ENCODE peak calls at places on chromosome 15, in seven cellular contexts. One of them, this sample, is unnamed.

GRCh38 chr15:74773731-74774252 is 8.1 kb upstream of the CSK start:
- DNase-seq in astrocyte: no peak
- DNase-seq in midbrain: peak
- DNase-seq in glutamatergic neuron: no peak
- DNase-seq in Jurkat, Clone E6-1: no peak
- DNase-seq in small intestine: peak
- DNase-seq in CD8-positive, alpha-beta T cell: no peak
- DNase-seq in this sample: no peak

GRCh38 chr15:77633134-77633912 is 611 bp upstream of the LINGO1 start:
- DNase-seq in small intestine: peak
- DNase-seq in Jurkat, Clone E6-1: no peak
- DNase-seq in glutamatergic neuron: peak
- DNase-seq in midbrain: peak
- DNase-seq in CD8-positive, alpha-beta T cell: peak
- DNase-seq in astrocyte: peak
- DNase-seq in this sample: peak

GRCh38 chr15:78205856-78206255 is 28.5 kb downstream of the ACSBG1 start:
- DNase-seq in CD8-positive, alpha-beta T cell: no peak
- DNase-seq in small intestine: no peak
- DNase-seq in astrocyte: no peak
- DNase-seq in Jurkat, Clone E6-1: no peak
- DNase-seq in midbrain: no peak
- DNase-seq in glutamatergic neuron: no peak
- DNase-seq in this sample: no peak

GRCh38 chr15:66570842-66571241 is 5.0 kb upstream of the LCTL start:
- DNase-seq in astrocyte: no peak
- DNase-seq in Jurkat, Clone E6-1: no peak
- DNase-seq in small intestine: no peak
- DNase-seq in CD8-positive, alpha-beta T cell: no peak
- DNase-seq in midbrain: no peak
- DNase-seq in glutamatergic neuron: no peak
- DNase-seq in this sample: no peak

GRCh38 chr15:69820819-69821218 is 276.9 kb downstream of the TLE3 start:
- DNase-seq in CD8-positive, alpha-beta T cell: no peak
- DNase-seq in Jurkat, Clone E6-1: no peak
- DNase-seq in astrocyte: peak
- DNase-seq in glutamatergic neuron: no peak
- DNase-seq in small intestine: no peak
- DNase-seq in midbrain: no peak
- DNase-seq in this sample: no peak

GRCh38 chr15:85550283-85550682 is 169.9 kb downstream of the AKAP13 start:
- DNase-seq in astrocyte: no peak
- DNase-seq in Jurkat, Clone E6-1: no peak
- DNase-seq in midbrain: no peak
- DNase-seq in CD8-positive, alpha-beta T cell: no peak
- DNase-seq in small intestine: no peak
- DNase-seq in glutamatergic neuron: no peak
- DNase-seq in this sample: no peak

GRCh38 chr15:40873625-40874561 is at the start of gene RHOV:
- DNase-seq in CD8-positive, alpha-beta T cell: peak
- DNase-seq in small intestine: peak
- DNase-seq in Jurkat, Clone E6-1: peak
- DNase-seq in glutamatergic neuron: peak
- DNase-seq in midbrain: no peak
- DNase-seq in astrocyte: peak
- DNase-seq in this sample: no peak

GRCh38 chr15:31269961-31270575 is 56.6 kb upstream of the KLF13 start:
- DNase-seq in small intestine: no peak
- DNase-seq in glutamatergic neuron: no peak
- DNase-seq in Jurkat, Clone E6-1: no peak
- DNase-seq in midbrain: no peak
- DNase-seq in astrocyte: no peak
- DNase-seq in CD8-positive, alpha-beta T cell: peak
- DNase-seq in this sample: no peak

GRCh38 chr15:84598250-84598649 is 2.6 kb upstream of the ZSCAN2 start:
- DNase-seq in glutamatergic neuron: no peak
- DNase-seq in Jurkat, Clone E6-1: peak
- DNase-seq in CD8-positive, alpha-beta T cell: peak
- DNase-seq in astrocyte: no peak
- DNase-seq in midbrain: no peak
- DNase-seq in small intestine: peak
- DNase-seq in this sample: peak

GRCh38 chr15:70566047-70566835 is 197.1 kb downstream of the UACA start:
- DNase-seq in CD8-positive, alpha-beta T cell: no peak
- DNase-seq in midbrain: no peak
- DNase-seq in Jurkat, Clone E6-1: no peak
- DNase-seq in astrocyte: no peak
- DNase-seq in small intestine: no peak
- DNase-seq in glutamatergic neuron: no peak
- DNase-seq in this sample: no peak

GRCh38 chr15:78671626-78672211 is 30.7 kb upstream of the CHRNB4 start:
- DNase-seq in astrocyte: no peak
- DNase-seq in CD8-positive, alpha-beta T cell: no peak
- DNase-seq in midbrain: no peak
- DNase-seq in small intestine: no peak
- DNase-seq in glutamatergic neuron: peak
- DNase-seq in Jurkat, Clone E6-1: no peak
- DNase-seq in this sample: no peak

GRCh38 chr15:34318277-34319079 is 19.1 kb downstream of the SLC12A6 start:
- DNase-seq in midbrain: peak
- DNase-seq in CD8-positive, alpha-beta T cell: peak
- DNase-seq in Jurkat, Clone E6-1: no peak
- DNase-seq in glutamatergic neuron: peak
- DNase-seq in small intestine: peak
- DNase-seq in astrocyte: peak
- DNase-seq in this sample: no peak

GRCh38 chr15:63983071-63983711 is 63.1 kb downstream of the DAPK2 start:
- DNase-seq in midbrain: no peak
- DNase-seq in Jurkat, Clone E6-1: no peak
- DNase-seq in CD8-positive, alpha-beta T cell: no peak
- DNase-seq in glutamatergic neuron: peak
- DNase-seq in astrocyte: no peak
- DNase-seq in small intestine: no peak
- DNase-seq in this sample: no peak

GRCh38 chr15:80997692-80998091 is 3.0 kb upstream of the TLNRD1 start:
- DNase-seq in midbrain: no peak
- DNase-seq in astrocyte: no peak
- DNase-seq in CD8-positive, alpha-beta T cell: no peak
- DNase-seq in glutamatergic neuron: no peak
- DNase-seq in small intestine: no peak
- DNase-seq in Jurkat, Clone E6-1: no peak
- DNase-seq in this sample: no peak

GRCh38 chr15:66937588-66937987 is 127.8 kb upstream of the SMAD3 start:
- DNase-seq in Jurkat, Clone E6-1: no peak
- DNase-seq in small intestine: no peak
- DNase-seq in midbrain: no peak
- DNase-seq in glutamatergic neuron: no peak
- DNase-seq in astrocyte: no peak
- DNase-seq in CD8-positive, alpha-beta T cell: no peak
- DNase-seq in this sample: no peak

GRCh38 chr15:52734329-52734728 is 55.1 kb upstream of the ATOSA start:
- DNase-seq in midbrain: no peak
- DNase-seq in glutamatergic neuron: no peak
- DNase-seq in Jurkat, Clone E6-1: no peak
- DNase-seq in CD8-positive, alpha-beta T cell: no peak
- DNase-seq in astrocyte: no peak
- DNase-seq in small intestine: no peak
- DNase-seq in this sample: no peak

GRCh38 chr15:41683955-41684354 is 23.8 kb downstream of the MGA start:
- DNase-seq in midbrain: no peak
- DNase-seq in small intestine: no peak
- DNase-seq in glutamatergic neuron: no peak
- DNase-seq in astrocyte: no peak
- DNase-seq in Jurkat, Clone E6-1: no peak
- DNase-seq in CD8-positive, alpha-beta T cell: no peak
- DNase-seq in this sample: no peak

GRCh38 chr15:98124576-98124975 is 164.1 kb downstream of the ARRDC4 start:
- DNase-seq in Jurkat, Clone E6-1: no peak
- DNase-seq in astrocyte: no peak
- DNase-seq in CD8-positive, alpha-beta T cell: no peak
- DNase-seq in midbrain: no peak
- DNase-seq in glutamatergic neuron: no peak
- DNase-seq in small intestine: no peak
- DNase-seq in this sample: no peak

GRCh38 chr15:91561371-91562100 is 292.0 kb upstream of the SLCO3A1 start:
- DNase-seq in small intestine: no peak
- DNase-seq in astrocyte: peak
- DNase-seq in midbrain: peak
- DNase-seq in glutamatergic neuron: no peak
- DNase-seq in Jurkat, Clone E6-1: no peak
- DNase-seq in CD8-positive, alpha-beta T cell: no peak
- DNase-seq in this sample: peak

GRCh38 chr15:63454812-63455211 is 49.6 kb upstream of the USP3 start:
- DNase-seq in glutamatergic neuron: no peak
- DNase-seq in Jurkat, Clone E6-1: no peak
- DNase-seq in CD8-positive, alpha-beta T cell: no peak
- DNase-seq in astrocyte: no peak
- DNase-seq in midbrain: no peak
- DNase-seq in small intestine: no peak
- DNase-seq in this sample: no peak

GRCh38 chr15:51266548-51266947 is 71.8 kb downstream of the CYP19A1 start:
- DNase-seq in CD8-positive, alpha-beta T cell: no peak
- DNase-seq in small intestine: no peak
- DNase-seq in midbrain: no peak
- DNase-seq in glutamatergic neuron: no peak
- DNase-seq in astrocyte: no peak
- DNase-seq in Jurkat, Clone E6-1: no peak
- DNase-seq in this sample: no peak

GRCh38 chr15:73799466-73799865 is 46.3 kb upstream of the INSYN1 start:
- DNase-seq in glutamatergic neuron: no peak
- DNase-seq in midbrain: no peak
- DNase-seq in CD8-positive, alpha-beta T cell: no peak
- DNase-seq in astrocyte: peak
- DNase-seq in Jurkat, Clone E6-1: peak
- DNase-seq in small intestine: no peak
- DNase-seq in this sample: no peak

GRCh38 chr15:41122849-41123248 is 6.8 kb upstream of the INO80 start:
- DNase-seq in glutamatergic neuron: no peak
- DNase-seq in astrocyte: no peak
- DNase-seq in Jurkat, Clone E6-1: no peak
- DNase-seq in midbrain: no peak
- DNase-seq in CD8-positive, alpha-beta T cell: no peak
- DNase-seq in small intestine: no peak
- DNase-seq in this sample: no peak

GRCh38 chr15:38701134-38701533 is 136.5 kb upstream of the RASGRP1 start:
- DNase-seq in CD8-positive, alpha-beta T cell: no peak
- DNase-seq in astrocyte: no peak
- DNase-seq in midbrain: no peak
- DNase-seq in Jurkat, Clone E6-1: no peak
- DNase-seq in small intestine: no peak
- DNase-seq in glutamatergic neuron: no peak
- DNase-seq in this sample: no peak

GRCh38 chr15:27336676-27337075 is 365.7 kb downstream of the GABRG3 start:
- DNase-seq in small intestine: no peak
- DNase-seq in glutamatergic neuron: no peak
- DNase-seq in CD8-positive, alpha-beta T cell: no peak
- DNase-seq in midbrain: no peak
- DNase-seq in Jurkat, Clone E6-1: no peak
- DNase-seq in astrocyte: peak
- DNase-seq in this sample: no peak

GRCh38 chr15:64324513-64324912 is 31.5 kb downstream of the CSNK1G1 start:
- DNase-seq in CD8-positive, alpha-beta T cell: no peak
- DNase-seq in Jurkat, Clone E6-1: no peak
- DNase-seq in glutamatergic neuron: no peak
- DNase-seq in midbrain: no peak
- DNase-seq in small intestine: no peak
- DNase-seq in astrocyte: peak
- DNase-seq in this sample: no peak

GRCh38 chr15:31811641-31812040 is 218.7 kb upstream of the CHRNA7 start:
- DNase-seq in small intestine: no peak
- DNase-seq in glutamatergic neuron: no peak
- DNase-seq in astrocyte: no peak
- DNase-seq in CD8-positive, alpha-beta T cell: no peak
- DNase-seq in midbrain: peak
- DNase-seq in Jurkat, Clone E6-1: no peak
- DNase-seq in this sample: no peak

GRCh38 chr15:43920815-43921214 is 94.0 kb downstream of the WDR76 start:
- DNase-seq in small intestine: no peak
- DNase-seq in glutamatergic neuron: peak
- DNase-seq in midbrain: no peak
- DNase-seq in CD8-positive, alpha-beta T cell: no peak
- DNase-seq in astrocyte: peak
- DNase-seq in Jurkat, Clone E6-1: no peak
- DNase-seq in this sample: no peak

GRCh38 chr15:51025454-51025846 is 69.3 kb downstream of the TNFAIP8L3 start:
- DNase-seq in astrocyte: no peak
- DNase-seq in midbrain: no peak
- DNase-seq in Jurkat, Clone E6-1: no peak
- DNase-seq in glutamatergic neuron: no peak
- DNase-seq in small intestine: no peak
- DNase-seq in CD8-positive, alpha-beta T cell: no peak
- DNase-seq in this sample: no peak

GRCh38 chr15:31259562-31260252 is 66.9 kb upstream of the KLF13 start:
- DNase-seq in glutamatergic neuron: no peak
- DNase-seq in small intestine: no peak
- DNase-seq in CD8-positive, alpha-beta T cell: no peak
- DNase-seq in astrocyte: no peak
- DNase-seq in Jurkat, Clone E6-1: no peak
- DNase-seq in midbrain: no peak
- DNase-seq in this sample: no peak

GRCh38 chr15:99212401-99212800 is 37.0 kb downstream of the TTC23 start:
- DNase-seq in midbrain: no peak
- DNase-seq in astrocyte: peak
- DNase-seq in CD8-positive, alpha-beta T cell: no peak
- DNase-seq in glutamatergic neuron: no peak
- DNase-seq in small intestine: no peak
- DNase-seq in Jurkat, Clone E6-1: no peak
- DNase-seq in this sample: peak

GRCh38 chr15:48800811-48801460 is 9.9 kb downstream of the CEP152 start:
- DNase-seq in Jurkat, Clone E6-1: peak
- DNase-seq in glutamatergic neuron: no peak
- DNase-seq in midbrain: peak
- DNase-seq in small intestine: peak
- DNase-seq in astrocyte: no peak
- DNase-seq in CD8-positive, alpha-beta T cell: no peak
- DNase-seq in this sample: no peak

GRCh38 chr15:75849167-75849566 is 5.9 kb downstream of the UBE2Q2 start:
- DNase-seq in midbrain: no peak
- DNase-seq in CD8-positive, alpha-beta T cell: no peak
- DNase-seq in glutamatergic neuron: no peak
- DNase-seq in Jurkat, Clone E6-1: no peak
- DNase-seq in small intestine: no peak
- DNase-seq in astrocyte: no peak
- DNase-seq in this sample: no peak

GRCh38 chr15:78000089-78000926 is 77.2 kb downstream of the TBC1D2B start:
- DNase-seq in glutamatergic neuron: peak
- DNase-seq in astrocyte: peak
- DNase-seq in midbrain: peak
- DNase-seq in small intestine: peak
- DNase-seq in CD8-positive, alpha-beta T cell: peak
- DNase-seq in Jurkat, Clone E6-1: peak
- DNase-seq in this sample: peak

GRCh38 chr15:36428102-36428845 is 151.2 kb upstream of the CDIN1 start:
- DNase-seq in small intestine: no peak
- DNase-seq in midbrain: no peak
- DNase-seq in Jurkat, Clone E6-1: no peak
- DNase-seq in astrocyte: peak
- DNase-seq in CD8-positive, alpha-beta T cell: no peak
- DNase-seq in glutamatergic neuron: no peak
- DNase-seq in this sample: peak

GRCh38 chr15:69762373-69763148 is 309.9 kb downstream of the RPLP1 start:
- DNase-seq in Jurkat, Clone E6-1: no peak
- DNase-seq in small intestine: no peak
- DNase-seq in astrocyte: no peak
- DNase-seq in midbrain: no peak
- DNase-seq in CD8-positive, alpha-beta T cell: no peak
- DNase-seq in glutamatergic neuron: no peak
- DNase-seq in this sample: no peak

This sample was measured in COLO829.